ENCODE peak calls at places on chromosomes 1 and 21, in six cellular contexts. D is neuronal stem cell, L is right atrium auricular region, E is transverse colon, C is tibial artery, J is PC-9. G is an unnamed sample.

GRCh38 chr1:109479901-109480300 is 3.8 kb upstream of the ATXN7L2 start:
- DNase-seq in D (no peak), L (no peak), E (no peak), C (no peak), J (no peak), G (no peak)

GRCh38 chr1:231421616-231421970 is 494 bp downstream of the EGLN1 start:
- DNase-seq in D (no peak), L (no peak), E (peak; percentile 45), C (peak; percentile 33), J (peak; percentile 42), G (no peak)

GRCh38 chr1:63663301-63663700 is 70.1 kb downstream of the PGM1 start:
- DNase-seq in D (no peak), L (no peak), E (no peak), C (no peak), J (peak; percentile 92), G (no peak)

GRCh38 chr1:31708324-31708723 is 4.5 kb upstream of the COL16A1 start:
- DNase-seq in D (no peak), L (no peak), E (no peak), C (no peak), J (no peak), G (peak; percentile 86)

GRCh38 chr21:44940116-44940631 is 345 bp downstream of the SLX9 start:
- DNase-seq in D (no peak), L (no peak), E (no peak), C (no peak), J (no peak), G (no peak)

GRCh38 chr1:228983231-228983660 is 248.0 kb downstream of the RHOU start:
- DNase-seq in D (no peak), L (no peak), E (no peak), C (no peak), J (no peak), G (no peak)

GRCh38 chr21:42601656-42602055 is 51.8 kb upstream of the PDE9A start:
- DNase-seq in D (no peak), L (no peak), E (no peak), C (no peak), J (no peak), G (no peak)

GRCh38 chr1:94796269-94796668 is 23.9 kb upstream of the SLC44A3 start:
- DNase-seq in D (no peak), L (no peak), E (no peak), C (no peak), J (peak; percentile 76), G (no peak)

GRCh38 chr1:228668553-228669400 is 66.5 kb upstream of the RHOU start:
- DNase-seq in D (no peak), L (peak; percentile 78), E (no peak), C (peak; percentile 64), J (no peak), G (no peak)

GRCh38 chr1:10665930-10666850 is 130.3 kb downstream of the CASZ1 start:
- DNase-seq in D (no peak), L (peak; percentile 71), E (peak; percentile 50), C (peak; percentile 65), J (no peak), G (no peak)

GRCh38 chr1:154191990-154192450 is at the start of gene TPM3:
- DNase-seq in D (no peak), L (no peak), E (no peak), C (no peak), J (no peak), G (peak; percentile 55)

GRCh38 chr1:212167098-212167497 is 118.1 kb upstream of the PPP2R5A start:
- DNase-seq in D (no peak), L (no peak), E (no peak), C (no peak), J (no peak), G (no peak)

GRCh38 chr21:29235714-29236197 is 63.0 kb upstream of the BACH1 start:
- DNase-seq in D (no peak), L (no peak), E (no peak), C (no peak), J (no peak), G (no peak)

GRCh38 chr1:63723618-63724017 is 50.2 kb upstream of the ROR1 start:
- DNase-seq in D (no peak), L (no peak), E (no peak), C (no peak), J (peak; percentile 37), G (no peak)

GRCh38 chr1:10912441-10912840 is 100.0 kb upstream of the TARDBP start:
- DNase-seq in D (no peak), L (no peak), E (no peak), C (no peak), J (no peak), G (no peak)

GRCh38 chr1:217495249-217495648 is 135.6 kb downstream of the GPATCH2 start:
- DNase-seq in D (no peak), L (no peak), E (no peak), C (no peak), J (no peak), G (no peak)

GRCh38 chr1:204258213-204259115 is 44.7 kb upstream of the GOLT1A start:
- DNase-seq in D (peak; percentile 46), L (no peak), E (peak; percentile 57), C (no peak), J (no peak), G (peak; percentile 69)

GRCh38 chr1:147504801-147505303 is 36.4 kb upstream of the BCL9 start:
- DNase-seq in D (peak; percentile 72), L (no peak), E (no peak), C (no peak), J (peak; percentile 30), G (no peak)
- H3K4me3 ChIP-seq in D (peak overlapping the region; percentile 48), L (no peak overlapping the region), E (no peak overlapping the region), C (no peak overlapping the region), J (no peak overlapping the region), G (no peak overlapping the region)

GRCh38 chr1:246566808-246567154 is 525 bp downstream of the CNST start:
- DNase-seq in D (no peak), L (no peak), E (no peak), C (peak; percentile 47), J (no peak), G (no peak)
- H3K4me1 ChIP-seq in D (peaks cover 4% of the 10 kb centered on the region), L (peaks cover 66% of the 10 kb centered on the region), E (peaks cover 65% of the 10 kb centered on the region), C (no peaks in the 10 kb centered on the region), J (peaks cover 19% of the 10 kb centered on the region), G (peaks cover 25% of the 10 kb centered on the region)

GRCh38 chr21:26977741-26978140 is 10.9 kb upstream of the ADAMTS5 start:
- DNase-seq in D (no peak), L (no peak), E (no peak), C (no peak), J (no peak), G (peak; percentile 18)
- H3K9me3 ChIP-seq in D (no peaks in the 10 kb centered on the region), L (peaks cover 9% of the 10 kb centered on the region), E (no peaks in the 10 kb centered on the region), C (no peaks in the 10 kb centered on the region), J (no peaks in the 10 kb centered on the region), G (no peaks in the 10 kb centered on the region)

DNA sequence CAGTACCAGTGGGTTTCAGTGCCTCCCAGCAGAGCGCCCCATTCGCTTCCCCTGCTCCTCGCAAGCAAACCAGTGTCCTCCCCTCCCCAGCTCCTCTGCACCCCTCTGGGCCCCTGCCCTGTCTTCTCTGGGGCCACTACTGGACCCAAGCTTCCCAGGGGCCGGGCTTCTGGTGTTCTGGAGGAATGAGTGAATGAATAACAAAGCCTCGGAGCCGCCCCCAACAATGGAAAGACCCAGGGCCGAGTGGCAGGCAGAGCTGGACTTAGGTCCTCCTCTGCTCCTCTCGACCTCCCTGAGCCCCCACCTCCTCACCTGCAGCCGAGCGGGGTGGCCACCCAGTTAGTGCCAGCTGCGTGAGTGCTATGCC is 37.6 kb downstream of the MATN1 start:
- DNase-seq in D (no peak), L (no peak), E (no peak), C (no peak), J (no peak), G (no peak)
- H3K4me3 ChIP-seq in D (no peak overlapping the region), L (no peak overlapping the region), E (no peak overlapping the region), C (no peak overlapping the region), J (no peak overlapping the region), G (no peak overlapping the region)

GRCh38 chr1:27575861-27576331 is 28.0 kb downstream of the AHDC1 start:
- DNase-seq in D (no peak), L (no peak), E (peak; percentile 68), C (peak; percentile 68), J (no peak), G (no peak)
- H3K4me1 ChIP-seq in D (peaks cover 47% of the 10 kb centered on the region), L (peaks cover 96% of the 10 kb centered on the region), E (peaks cover 67% of the 10 kb centered on the region), C (peaks cover under 1% of the 10 kb centered on the region), J (no peaks in the 10 kb centered on the region), G (peaks cover 15% of the 10 kb centered on the region)

G was measured in SJSA1.